ENCODE peak calls at places on chromosomes 5 and 9, in nine cellular contexts. Q is GM13977; Y is H54; F is foreskin fibroblast; C is CD8-positive, alpha-beta T cell; W is substantia nigra; U is activated gamma-delta T cell treated with Interleukin-2 at 50 U/mL for 16 hours; X is brain microvascular endothelial cell; P is GM18507. E is an unnamed sample.

GRCh38 chr5:44952376-44952775 is 143.6 kb downstream of the MRPS30 start:
- DNase-seq in Q (peak; percentile 15), Y (no peak), F (peak; percentile 2), C (no peak), W (no peak), U (no peak), X (peak; percentile 12), P (no peak), E (peak; percentile 5)

GRCh38 chr5:76638466-76638865 is 15.3 kb upstream of the F2RL2 start:
- DNase-seq in Q (no peak), Y (no peak), F (no peak), C (no peak), W (no peak), U (no peak), X (no peak), P (no peak), E (peak; percentile 11)

GRCh38 chr9:118647331-118647730 is 721.9 kb downstream of the BRINP1 start:
- DNase-seq in Q (no peak), Y (no peak), F (no peak), C (no peak), W (no peak), U (no peak), X (no peak), P (no peak), E (no peak)

GRCh38 chr9:109317979-109318671 is 2.7 kb downstream of the EPB41L4B start:
- DNase-seq in Q (no peak), Y (no peak), F (no peak), C (no peak), W (no peak), U (no peak), X (no peak), P (no peak), E (no peak)

GRCh38 chr5:159341914-159342313 is 11.6 kb upstream of the IL12B start:
- DNase-seq in Q (no peak), Y (peak; percentile 24), F (peak; percentile 82), C (peak; percentile 69), W (no peak), U (peak; percentile 58), X (peak; percentile 82), P (no peak), E (no peak)

GRCh38 chr5:170223906-170224305 is 8.9 kb upstream of the C5orf58 start:
- DNase-seq in Q (no peak), Y (no peak), F (no peak), C (no peak), W (no peak), U (no peak), X (no peak), P (no peak), E (no peak)

GRCh38 chr5:1661311-1661710 is 137.6 kb upstream of the LPCAT1 start:
- DNase-seq in Q (no peak), Y (no peak), F (no peak), C (no peak), W (no peak), U (no peak), X (no peak), P (no peak), E (no peak)

GRCh38 chr9:35909274-35909673 is at the start of gene SPAAR:
- DNase-seq in Q (no peak), Y (no peak), F (no peak), C (no peak), W (no peak), U (no peak), X (no peak), P (no peak), E (no peak)

GRCh38 chr5:179224741-179225140 is 120.5 kb downstream of the ADAMTS2 start:
- DNase-seq in Q (no peak), Y (no peak), F (no peak), C (no peak), W (no peak), U (no peak), X (no peak), P (no peak), E (no peak)

GRCh38 chr5:3595102-3595961 is at the start of gene IRX1:
- DNase-seq in Q (peak; percentile 18), Y (peak; percentile 91), F (peak; percentile 84), C (no peak), W (no peak), U (no peak), X (no peak), P (no peak), E (no peak)

GRCh38 chr5:127887282-127887681 is 184.1 kb downstream of the CCDC192 start:
- DNase-seq in Q (no peak), Y (no peak), F (no peak), C (no peak), W (no peak), U (no peak), X (no peak), P (no peak), E (no peak)

GRCh38 chr9:137316012-137316981 is 14.2 kb upstream of the NRARP start:
- DNase-seq in Q (peak; percentile 96), Y (peak; percentile 28), F (peak; percentile 48), C (no peak), W (no peak), U (no peak), X (no peak), P (no peak), E (no peak)

GRCh38 chr9:135093111-135093510 is 5.6 kb downstream of the OLFM1 start:
- DNase-seq in Q (no peak), Y (no peak), F (no peak), C (no peak), W (no peak), U (no peak), X (no peak), P (no peak), E (no peak)

GRCh38 chr9:93475856-93476255 is 22.5 kb upstream of the FAM120AOS start:
- DNase-seq in Q (no peak), Y (no peak), F (no peak), C (no peak), W (no peak), U (no peak), X (no peak), P (no peak), E (no peak)

GRCh38 chr5:80269991-80270438 is 14.2 kb upstream of the SERINC5 start:
- DNase-seq in Q (no peak), Y (no peak), F (no peak), C (peak; percentile 56), W (no peak), U (peak; percentile 24), X (no peak), P (no peak), E (no peak)

GRCh38 chr5:14723648-14724231 is 59.2 kb downstream of the OTULIN start:
- DNase-seq in Q (peak; percentile 53), Y (no peak), F (no peak), C (no peak), W (no peak), U (no peak), X (no peak), P (no peak), E (no peak)

GRCh38 chr9:88387733-88388202 is 476 bp upstream of the SPIN1 start:
- DNase-seq in Q (peak; percentile 26), Y (peak; percentile 87), F (peak; percentile 79), C (peak; percentile 56), W (peak; percentile 55), U (peak; percentile 29), X (peak; percentile 53), P (no peak), E (no peak)

GRCh38 chr5:60687927-60688720 is 11.8 kb downstream of the DEPDC1B start:
- DNase-seq in Q (peak; percentile 15), Y (peak; percentile 33), F (peak; percentile 64), C (no peak), W (no peak), U (no peak), X (peak; percentile 80), P (no peak), E (no peak)

GRCh38 chr9:35791321-35791921 is at the start of gene NPR2:
- DNase-seq in Q (no peak), Y (no peak), F (peak; percentile 77), C (no peak), W (no peak), U (no peak), X (no peak), P (no peak), E (no peak)

GRCh38 chr9:98600631-98601030 is 108.1 kb downstream of the GABBR2 start:
- DNase-seq in Q (no peak), Y (no peak), F (no peak), C (no peak), W (no peak), U (no peak), X (no peak), P (no peak), E (no peak)

GRCh38 chr5:24477958-24478357 is 166.8 kb downstream of the CDH10 start:
- DNase-seq in Q (no peak), Y (no peak), F (no peak), C (no peak), W (no peak), U (no peak), X (no peak), P (no peak), E (no peak)

GRCh38 chr5:123035950-123036390 is 555 bp downstream of the PPIC start:
- DNase-seq in Q (peak; percentile 41), Y (peak; percentile 47), F (peak; percentile 72), C (no peak), W (peak; percentile 25), U (no peak), X (peak; percentile 23), P (no peak), E (no peak)

GRCh38 chr5:178839319-178839704 is 20.4 kb upstream of the ZNF354B start:
- DNase-seq in Q (no peak), Y (no peak), F (no peak), C (peak; percentile 46), W (peak; percentile 0), U (peak; percentile 45), X (peak; percentile 41), P (no peak), E (no peak)

GRCh38 chr9:127812936-127813675 is 10.4 kb downstream of the FPGS start:
- DNase-seq in Q (no peak), Y (no peak), F (no peak), C (no peak), W (no peak), U (no peak), X (no peak), P (no peak), E (no peak)

GRCh38 chr5:128199104-128199503 is 115.5 kb downstream of the SLC12A2 start:
- DNase-seq in Q (no peak), Y (peak; percentile 21), F (peak; percentile 22), C (no peak), W (no peak), U (no peak), X (peak; percentile 68), P (no peak), E (no peak)

GRCh38 chr5:32443145-32443540 is 1.4 kb downstream of the ZFR start:
- DNase-seq in Q (peak; percentile 52), Y (no peak), F (peak; percentile 69), C (no peak), W (peak; percentile 62), U (no peak), X (peak; percentile 7), P (no peak), E (peak; percentile 31)

GRCh38 chr5:34589832-34590231 is 66.3 kb upstream of the RAI14 start:
- DNase-seq in Q (no peak), Y (no peak), F (no peak), C (no peak), W (no peak), U (no peak), X (no peak), P (no peak), E (no peak)

GRCh38 chr9:112473986-112474385 is 12.6 kb upstream of the KIAA1958 start:
- DNase-seq in Q (no peak), Y (no peak), F (no peak), C (no peak), W (no peak), U (no peak), X (no peak), P (no peak), E (no peak)

GRCh38 chr5:174755103-174755502 is 30.7 kb downstream of the MSX2 start:
- DNase-seq in Q (no peak), Y (no peak), F (no peak), C (no peak), W (no peak), U (no peak), X (peak; percentile 36), P (no peak), E (no peak)

GRCh38 chr9:75885652-75886051 is 4.8 kb upstream of the PCSK5 start:
- DNase-seq in Q (no peak), Y (no peak), F (peak; percentile 61), C (no peak), W (no peak), U (no peak), X (no peak), P (no peak), E (no peak)

GRCh38 chr9:93500571-93501298 is 47.4 kb upstream of the FAM120AOS start:
- DNase-seq in Q (no peak), Y (no peak), F (no peak), C (no peak), W (no peak), U (no peak), X (no peak), P (no peak), E (no peak)